ENCODE peak calls at places on chromosome 10, in five cellular contexts. N is IMR-90, P is breast epithelium, X is SK-N-SH, Y is ovary. L is an unnamed sample.
A peak's percentile ranks its signal among the peaks of the same experiment; 100 is the strongest.

GRCh38 chr10:132133449-132134291 is 53.1 kb upstream of the DPYSL4 start:
- DNase-seq in X (peak; percentile 64), N (no peak), P (no peak), Y (no peak), L (peak; percentile 76)

GRCh38 chr10:115059301-115059898 is 33.8 kb upstream of the ATRNL1 start:
- DNase-seq in N (no peak), P (no peak), X (no peak), Y (no peak), L (no peak)

GRCh38 chr10:71521504-71522290 is 125.0 kb downstream of the CDH23 start:
- DNase-seq in P (no peak), X (no peak), Y (no peak), N (no peak), L (peak; percentile 52)

GRCh38 chr10:65818990-65819389 is 1106.8 kb upstream of the LRRTM3 start:
- DNase-seq in N (no peak), X (no peak), Y (no peak), P (no peak), L (no peak)

GRCh38 chr10:132609211-132609610 is 71.6 kb downstream of the INPP5A start:
- DNase-seq in P (no peak), N (no peak), X (no peak), Y (no peak), L (no peak)

GRCh38 chr10:104255244-104255981 is 721 bp downstream of the GSTO1 start:
- DNase-seq in N (peak; percentile 90), Y (no peak), X (peak; percentile 41), P (no peak), L (no peak)

GRCh38 chr10:93152136-93152535 is 78.4 kb downstream of the CYP26A1 start:
- DNase-seq in P (no peak), Y (no peak), N (peak; percentile 22), X (no peak), L (no peak)

GRCh38 chr10:122664501-122664900 is 35.1 kb downstream of the C10orf120 start:
- DNase-seq in Y (no peak), P (no peak), N (no peak), X (no peak), L (no peak)

GRCh38 chr10:110671788-110672579 is 27.8 kb downstream of the RBM20 start:
- DNase-seq in X (peak; percentile 91), N (peak; percentile 67), Y (peak; percentile 30), P (peak; percentile 39), L (peak; percentile 91)

GRCh38 chr10:95069286-95069685 is at the start of gene CYP2C8:
- DNase-seq in P (no peak), N (no peak), Y (no peak), X (no peak), L (no peak)

GRCh38 chr10:85655394-85655793 is 711.2 kb downstream of the GRID1 start:
- DNase-seq in Y (no peak), P (no peak), X (no peak), N (no peak), L (no peak)

GRCh38 chr10:92436611-92437010 is 137.3 kb downstream of the IDE start:
- DNase-seq in X (no peak), P (no peak), Y (no peak), N (no peak), L (no peak)

GRCh38 chr10:6044651-6045599 is 17.2 kb downstream of the IL2RA start:
- DNase-seq in Y (no peak), X (no peak), P (no peak), N (no peak), L (no peak)

GRCh38 chr10:26805567-26806245 is 55.1 kb downstream of the ABI1 start:
- DNase-seq in N (peak; percentile 77), X (no peak), P (no peak), Y (no peak), L (no peak)

GRCh38 chr10:77428776-77429395 is 208.7 kb downstream of the KCNMA1 start:
- DNase-seq in N (peak; percentile 82), X (no peak), Y (peak; percentile 43), P (no peak), L (peak; percentile 55)

GRCh38 chr10:926075-926698 is 5.3 kb downstream of the LARP4B start:
- DNase-seq in Y (no peak), P (no peak), X (no peak), N (no peak), L (no peak)

GRCh38 chr10:35691522-35692236 is 49.6 kb upstream of the FZD8 start:
- DNase-seq in P (no peak), N (no peak), Y (no peak), X (no peak), L (no peak)

GRCh38 chr10:8392216-8392615 is 337.7 kb downstream of the GATA3 start:
- DNase-seq in P (no peak), N (peak; percentile 44), Y (no peak), X (no peak), L (no peak)

GRCh38 chr10:75352650-75353049 is 48.9 kb downstream of the ZNF503 start:
- DNase-seq in X (no peak), N (peak; percentile 41), P (no peak), Y (peak; percentile 76), L (no peak)

GRCh38 chr10:76126607-76127190 is 695.3 kb downstream of the LRMDA start:
- DNase-seq in Y (no peak), X (no peak), P (no peak), N (no peak), L (no peak)

GRCh38 chr10:60963441-60964256 is 19.7 kb upstream of the RHOBTB1 start:
- DNase-seq in N (peak; percentile 72), Y (no peak), P (no peak), X (no peak), L (no peak)

GRCh38 chr10:114678806-114679205 is 20.7 kb upstream of the ABLIM1 start:
- DNase-seq in N (no peak), X (no peak), Y (no peak), P (no peak), L (no peak)

GRCh38 chr10:123507298-123507697 is 158.9 kb upstream of the GPR26 start:
- DNase-seq in P (no peak), X (no peak), N (no peak), Y (no peak), L (no peak)

GRCh38 chr10:13503745-13504463 is 24.9 kb downstream of the BEND7 start:
- DNase-seq in P (no peak), N (peak; percentile 91), Y (no peak), X (no peak), L (no peak)

GRCh38 chr10:57222129-57222528 is 861.1 kb upstream of the ZWINT start:
- DNase-seq in X (no peak), P (no peak), Y (no peak), N (no peak), L (no peak)

GRCh38 chr10:20257422-20257821 is 441.2 kb downstream of the PLXDC2 start:
- DNase-seq in Y (no peak), P (no peak), N (no peak), X (no peak), L (no peak)

GRCh38 chr10:34341473-34341872 is 473.6 kb downstream of the PARD3 start:
- DNase-seq in N (no peak), P (no peak), X (no peak), Y (no peak), L (no peak)

GRCh38 chr10:34335960-34336359 is 479.1 kb downstream of the PARD3 start:
- DNase-seq in P (no peak), Y (no peak), X (no peak), N (no peak), L (no peak)

GRCh38 chr10:34343764-34344163 is 471.3 kb downstream of the PARD3 start:
- DNase-seq in N (peak; percentile 41), Y (no peak), P (no peak), X (no peak), L (no peak)

GRCh38 chr10:34337917-34338316 is 477.2 kb downstream of the PARD3 start:
- DNase-seq in X (no peak), P (no peak), N (no peak), Y (no peak), L (no peak)

GRCh38 chr10:34339816-34340553 is 475.1 kb downstream of the PARD3 start:
- DNase-seq in P (no peak), N (no peak), Y (no peak), X (no peak), L (no peak)
- H3K4me3 ChIP-seq in P (no peak overlapping the region), N (no peak overlapping the region), Y (no peak overlapping the region), X (no peak overlapping the region), L (no peak overlapping the region)

GRCh38 chr10:49110684-49111319 is 4.5 kb downstream of the VSTM4 start:
- DNase-seq in P (no peak), N (no peak), Y (no peak), X (no peak), L (no peak)

GRCh38 chr10:49111320-49111698 is 4.0 kb downstream of the VSTM4 start:
- DNase-seq in Y (no peak), X (no peak), N (no peak), P (no peak), L (no peak)

GRCh38 chr10:49113741-49114141 is 1.6 kb downstream of the VSTM4 start:
- DNase-seq in X (no peak), N (peak; percentile 47), P (no peak), Y (no peak), L (no peak)

GRCh38 chr10:49112851-49113250 is 2.5 kb downstream of the VSTM4 start:
- DNase-seq in X (no peak), N (no peak), P (no peak), Y (no peak), L (no peak)

GRCh38 chr10:49112098-49112497 is 3.2 kb downstream of the VSTM4 start:
- DNase-seq in Y (no peak), N (no peak), P (no peak), X (no peak), L (no peak)
- H3K4me1 ChIP-seq in Y (peaks cover 49% of the 10 kb centered on the region), N (peaks cover 22% of the 10 kb centered on the region), P (no peaks in the 10 kb centered on the region), X (peaks cover 37% of the 10 kb centered on the region), L (peaks cover 11% of the 10 kb centered on the region)

DNA sequence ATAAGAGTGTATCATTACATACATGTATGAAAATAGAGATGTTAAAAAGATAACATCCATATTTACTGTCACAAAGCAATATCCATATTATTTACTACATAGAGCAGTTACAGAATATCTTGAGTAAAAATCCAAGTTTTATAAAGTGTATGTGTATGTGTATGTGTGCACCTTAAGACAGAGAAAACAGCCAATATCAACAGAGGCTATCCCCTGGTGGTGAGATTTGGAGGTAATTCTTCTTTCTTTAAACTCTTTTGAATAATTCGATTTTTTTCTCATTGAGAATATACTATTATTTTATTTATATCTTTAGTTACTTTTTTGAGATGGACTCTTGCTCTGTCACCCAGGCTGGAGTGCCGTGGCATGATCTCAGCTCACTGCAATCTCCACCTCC is 18.4 kb downstream of the TRDMT1 start:
- DNase-seq in Y (no peak), P (no peak), X (no peak), N (no peak), L (no peak)
- H3K4me3 ChIP-seq in Y (no peak overlapping the region), P (no peak overlapping the region), X (no peak overlapping the region), N (no peak overlapping the region), L (no peak overlapping the region)

GRCh38 chr10:16679511-16679910 is 137.7 kb downstream of the RSU1 start:
- DNase-seq in X (no peak), Y (no peak), N (no peak), P (no peak), L (no peak)
- H3K4me1 ChIP-seq in X (no peaks in the 10 kb centered on the region), Y (no peaks in the 10 kb centered on the region), N (no peaks in the 10 kb centered on the region), P (no peaks in the 10 kb centered on the region), L (no peaks in the 10 kb centered on the region)

GRCh38 chr10:44963772-44964633 is 4.4 kb downstream of the RASSF4 start:
- DNase-seq in N (no peak), X (no peak), Y (no peak), P (peak; percentile 77), L (peak; percentile 85)
- H3K4me3 ChIP-seq in N (no peak overlapping the region), X (no peak overlapping the region), Y (no peak overlapping the region), P (peak overlapping the region; percentile 6), L (no peak overlapping the region)

GRCh38 chr10:63204667-63205391 is 71.7 kb downstream of the NRBF2 start:
- DNase-seq in Y (no peak), N (no peak), X (no peak), P (no peak), L (no peak)
- H3K4me1 ChIP-seq in Y (peaks cover 10% of the 10 kb centered on the region), N (peaks cover 9% of the 10 kb centered on the region), X (peaks cover 32% of the 10 kb centered on the region), P (no peaks in the 10 kb centered on the region), L (peaks cover 12% of the 10 kb centered on the region)

GRCh38 chr10:90125406-90125805 is 424.0 kb downstream of the KIF20B start:
- DNase-seq in P (no peak), Y (no peak), X (no peak), N (no peak), L (no peak)
- H3K4me3 ChIP-seq in P (no peak overlapping the region), Y (no peak overlapping the region), X (no peak overlapping the region), N (no peak overlapping the region), L (no peak overlapping the region)

L was measured in left lung.